ENCODE peak calls at places on chromosomes 5 and 9, in seven cellular contexts. J is T-helper 9 cell, D is NAMALWA, Q is tibial nerve, K is adipocyte, T is T47D, E is body of pancreas. L is an unnamed sample.

GRCh38 chr9:38066907-38067610 is 2.0 kb downstream of the SHB start:
- DNase-seq in E (peak), J (peak), T (no peak), Q (no peak), K (peak), D (no peak), L (peak)

GRCh38 chr9:27924502-27924901 is 351.2 kb upstream of the C9orf72 start:
- DNase-seq in D (no peak), K (no peak), T (no peak), E (no peak), J (no peak), Q (no peak), L (no peak)

GRCh38 chr5:109709225-109709624 is 19.5 kb downstream of the MAN2A1 start:
- DNase-seq in K (no peak), Q (no peak), J (no peak), D (no peak), E (peak), T (no peak), L (no peak)

GRCh38 chr5:59525957-59526356 is 367.6 kb downstream of the PDE4D start:
- DNase-seq in K (peak), J (no peak), Q (no peak), T (no peak), D (no peak), E (no peak), L (peak)

GRCh38 chr5:1673042-1673674 is 126.5 kb downstream of the MRPL36 start:
- DNase-seq in Q (no peak), K (no peak), D (no peak), E (no peak), T (no peak), J (no peak), L (no peak)

GRCh38 chr5:61010759-61011460 is 65.9 kb downstream of the NDUFAF2 start:
- DNase-seq in J (no peak), K (no peak), D (no peak), E (no peak), Q (no peak), T (no peak), L (no peak)

GRCh38 chr9:124839612-124840299 is 13.5 kb upstream of the WDR38 start:
- DNase-seq in T (no peak), J (no peak), Q (no peak), K (peak), D (no peak), E (no peak), L (no peak)

GRCh38 chr5:140143521-140144258 is 18.0 kb downstream of the IGIP start:
- DNase-seq in T (no peak), K (no peak), E (no peak), J (no peak), D (no peak), Q (no peak), L (no peak)

GRCh38 chr5:62093981-62094380 is 212.0 kb upstream of the KIF2A start:
- DNase-seq in D (no peak), T (peak), K (peak), Q (no peak), J (no peak), E (peak), L (peak)

GRCh38 chr9:122051401-122052346 is 41.4 kb downstream of the TTLL11 start:
- DNase-seq in D (no peak), J (no peak), Q (no peak), E (no peak), T (no peak), K (peak), L (peak)

GRCh38 chr5:149732500-149733128 is 2.5 kb downstream of the PPARGC1B start:
- DNase-seq in D (no peak), K (no peak), T (no peak), Q (no peak), J (no peak), E (peak), L (no peak)

GRCh38 chr9:36759141-36759540 is 186.4 kb downstream of the MELK start:
- DNase-seq in D (no peak), E (no peak), J (no peak), Q (no peak), K (no peak), T (no peak), L (no peak)

GRCh38 chr9:105026451-105026850 is 98.5 kb upstream of the ABCA1 start:
- DNase-seq in J (no peak), T (no peak), E (no peak), Q (no peak), D (no peak), K (peak), L (peak)

GRCh38 chr5:82312373-82312856 is 34.3 kb upstream of the RPS23 start:
- DNase-seq in K (peak), Q (peak), T (peak), J (no peak), E (peak), D (peak), L (peak)

GRCh38 chr9:11142965-11143738 is 530.4 kb upstream of the PTPRD start:
- DNase-seq in J (no peak), T (no peak), K (no peak), E (no peak), Q (no peak), D (no peak), L (no peak)

GRCh38 chr5:141877478-141878185 is 578 bp downstream of the PCDH1 start:
- DNase-seq in E (peak), Q (no peak), T (no peak), D (no peak), J (peak), K (peak), L (no peak)

GRCh38 chr5:151905639-151906038 is 19.0 kb downstream of the GLRA1 start:
- DNase-seq in D (no peak), Q (no peak), K (no peak), J (no peak), E (no peak), T (no peak), L (no peak)

GRCh38 chr5:16784088-16784487 is 152.0 kb downstream of the MYO10 start:
- DNase-seq in D (no peak), E (no peak), T (no peak), Q (no peak), K (no peak), J (no peak), L (peak)

GRCh38 chr9:82397534-82397933 is 409.0 kb downstream of the SPATA31D1 start:
- DNase-seq in E (no peak), D (no peak), K (no peak), T (no peak), J (no peak), Q (no peak), L (no peak)

GRCh38 chr5:175516933-175517823 is 38.8 kb downstream of the SFXN1 start:
- DNase-seq in Q (no peak), T (no peak), K (no peak), D (no peak), J (no peak), E (no peak), L (no peak)

GRCh38 chr9:110255417-110256141 is 728 bp downstream of the TXN start:
- DNase-seq in T (peak), E (peak), Q (peak), D (peak), J (peak), K (peak), L (peak)

GRCh38 chr5:43553381-43553780 is 3.5 kb downstream of the PAIP1 start:
- DNase-seq in E (no peak), T (no peak), D (no peak), Q (no peak), J (no peak), K (peak), L (no peak)

GRCh38 chr9:131734165-131734610 is 5.7 kb downstream of the RAPGEF1 start:
- DNase-seq in T (peak), D (peak), Q (no peak), J (peak), K (peak), E (peak), L (peak)

GRCh38 chr9:35226685-35227084 is 64.9 kb downstream of the UNC13B start:
- DNase-seq in K (no peak), Q (no peak), E (no peak), D (no peak), T (no peak), J (no peak), L (no peak)

GRCh38 chr5:64688965-64689364 is 1.3 kb upstream of the SHISAL2B start:
- DNase-seq in J (no peak), Q (no peak), D (no peak), T (no peak), K (no peak), E (no peak), L (no peak)

GRCh38 chr9:91857291-91857781 is 92.7 kb downstream of the ROR2 start:
- DNase-seq in J (no peak), K (no peak), Q (no peak), D (no peak), E (no peak), T (no peak), L (no peak)

GRCh38 chr5:159655757-159656409 is 260.4 kb upstream of the ADRA1B start:
- DNase-seq in K (no peak), D (no peak), T (peak), Q (no peak), J (no peak), E (no peak), L (no peak)

GRCh38 chr9:121939643-121940042 is 153.5 kb downstream of the TTLL11 start:
- DNase-seq in Q (no peak), T (no peak), D (peak), J (no peak), K (no peak), E (no peak), L (no peak)

GRCh38 chr5:126811515-126812198 is 34.7 kb downstream of the LMNB1 start:
- DNase-seq in Q (no peak), E (no peak), T (no peak), D (no peak), K (peak), J (no peak), L (peak)

GRCh38 chr5:138491284-138491648 is 26.0 kb downstream of the EGR1 start:
- DNase-seq in J (no peak), E (no peak), D (no peak), T (no peak), Q (no peak), K (no peak), L (no peak)

GRCh38 chr9:17005085-17005484 is 129.8 kb upstream of the CNTLN start:
- DNase-seq in Q (no peak), T (no peak), D (no peak), J (no peak), K (peak), E (peak), L (peak)

GRCh38 chr5:67401166-67401565 is 204.6 kb upstream of the CD180 start:
- DNase-seq in D (no peak), J (no peak), T (no peak), E (no peak), K (peak), Q (no peak), L (no peak)

GRCh38 chr9:130352081-130352480 is 86.5 kb downstream of the HMCN2 start:
- DNase-seq in T (no peak), K (no peak), D (no peak), J (no peak), Q (no peak), E (no peak), L (no peak)

L was measured in AG10803.